ENCODE peak calls at places on chromosomes 5 and 9, in eight cellular contexts. X, V, T, I, J, B, K and D are unnamed samples.

GRCh38 chr5:118007262-118007661 is 981.1 kb downstream of the DTWD2 start:
- DNase-seq in X (no peak), V (no peak), T (no peak), I (no peak), J (no peak), B (no peak), K (peak; percentile 4), D (no peak)

GRCh38 chr5:133387621-133388020 is 224.7 kb downstream of the FSTL4 start:
- DNase-seq in X (no peak), V (no peak), T (no peak), I (no peak), J (no peak), B (no peak), K (no peak), D (peak; percentile 40)

GRCh38 chr9:134324359-134325095 is 1.7 kb upstream of the RXRA start:
- DNase-seq in X (no peak), V (no peak), T (peak; percentile 38), I (no peak), J (no peak), B (no peak), K (peak; percentile 35), D (peak; percentile 72)

GRCh38 chr5:53915120-53915519 is 354.7 kb downstream of the NDUFS4 start:
- DNase-seq in X (no peak), V (no peak), T (no peak), I (no peak), J (no peak), B (no peak), K (no peak), D (no peak)

GRCh38 chr5:8568858-8569257 is 699.9 kb downstream of the MTRR start:
- DNase-seq in X (no peak), V (no peak), T (no peak), I (no peak), J (no peak), B (no peak), K (no peak), D (no peak)

GRCh38 chr5:73826761-73827450 is 200.9 kb downstream of the ARHGEF28 start:
- DNase-seq in X (peak; percentile 98), V (no peak), T (no peak), I (no peak), J (no peak), B (peak; percentile 83), K (peak; percentile 93), D (no peak)

GRCh38 chr9:93642961-93643360 is 66.6 kb downstream of the PHF2 start:
- DNase-seq in X (no peak), V (no peak), T (no peak), I (no peak), J (peak; percentile 23), B (no peak), K (peak; percentile 82), D (no peak)

GRCh38 chr5:6837095-6837494 is 123.9 kb downstream of the TENT4A start:
- DNase-seq in X (no peak), V (no peak), T (no peak), I (no peak), J (no peak), B (no peak), K (no peak), D (no peak)

GRCh38 chr9:106920701-106921283 is 57.8 kb downstream of the ZNF462 start:
- DNase-seq in X (peak; percentile 53), V (peak; percentile 12), T (peak; percentile 68), I (peak; percentile 57), J (peak; percentile 76), B (no peak), K (peak; percentile 21), D (no peak)

GRCh38 chr9:27572918-27573698 is at the start of gene C9orf72:
- DNase-seq in X (no peak), V (no peak), T (peak; percentile 74), I (peak; percentile 70), J (peak; percentile 92), B (peak; percentile 82), K (peak; percentile 31), D (peak; percentile 89)

GRCh38 chr5:111748304-111748763 is 8.7 kb downstream of the NREP start:
- DNase-seq in X (peak; percentile 91), V (peak; percentile 16), T (no peak), I (no peak), J (no peak), B (no peak), K (peak; percentile 91), D (no peak)

GRCh38 chr5:171270136-171270535 is 38.9 kb upstream of the TLX3 start:
- DNase-seq in X (no peak), V (no peak), T (no peak), I (no peak), J (no peak), B (no peak), K (peak; percentile 31), D (no peak)

GRCh38 chr9:121633144-121633714 is 18.2 kb upstream of the DAB2IP start:
- DNase-seq in X (no peak), V (no peak), T (peak; percentile 15), I (no peak), J (no peak), B (no peak), K (no peak), D (no peak)
- H3K4me1 ChIP-seq in X (peaks cover 18% of the 10 kb centered on the region), V (peaks cover 20% of the 10 kb centered on the region), T (peaks cover 51% of the 10 kb centered on the region), I (peaks cover 46% of the 10 kb centered on the region), J (no peaks in the 10 kb centered on the region), B (peaks cover 4% of the 10 kb centered on the region), K (peaks cover 8% of the 10 kb centered on the region), D (peaks cover 64% of the 10 kb centered on the region)

DNA sequence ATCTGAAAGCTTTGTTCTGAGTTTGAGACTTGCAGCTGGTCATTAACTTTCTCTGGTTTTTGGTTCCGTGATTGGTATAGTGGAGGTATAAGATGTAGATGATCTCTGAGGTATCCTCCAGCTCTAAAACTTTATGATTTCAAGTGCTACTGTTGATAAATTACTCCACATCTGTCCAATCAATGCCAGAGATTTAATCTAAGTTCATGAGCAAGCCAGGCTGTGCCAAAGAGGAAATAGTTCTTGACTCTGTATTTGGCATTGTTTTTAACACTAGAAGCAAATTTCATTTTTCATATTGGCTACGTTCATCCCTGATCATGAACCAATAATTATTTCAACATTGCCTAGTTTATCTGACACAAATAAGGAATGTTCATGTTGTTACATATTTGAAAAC is 28.5 kb upstream of the CHD1 start:
- DNase-seq in X (no peak), V (no peak), T (no peak), I (no peak), J (no peak), B (no peak), K (no peak), D (no peak)
- H3K27ac ChIP-seq in X (no peak overlapping the region), V (no peak overlapping the region), T (no peak overlapping the region), I (no peak overlapping the region), J (no peak overlapping the region), B (no peak overlapping the region), K (no peak overlapping the region), D (no peak overlapping the region)

GRCh38 chr9:73615557-73615956 is 463.9 kb downstream of the ANXA1 start:
- DNase-seq in X (no peak), V (no peak), T (no peak), I (no peak), J (no peak), B (no peak), K (no peak), D (no peak)
- H3K4me3 ChIP-seq in X (no peak overlapping the region), V (no peak overlapping the region), T (no peak overlapping the region), I (no peak overlapping the region), J (no peak overlapping the region), B (no peak overlapping the region), K (no peak overlapping the region), D (no peak overlapping the region)

GRCh38 chr9:105331160-105331559 is 86.7 kb downstream of the SLC44A1 start:
- DNase-seq in X (no peak), V (no peak), T (no peak), I (no peak), J (no peak), B (no peak), K (no peak), D (no peak)

GRCh38 chr9:105333076-105333475 is 88.6 kb downstream of the SLC44A1 start:
- DNase-seq in X (no peak), V (no peak), T (no peak), I (no peak), J (no peak), B (no peak), K (peak; percentile 56), D (no peak)

GRCh38 chr9:105333811-105334210 is 89.4 kb downstream of the SLC44A1 start:
- DNase-seq in X (no peak), V (no peak), T (no peak), I (no peak), J (no peak), B (no peak), K (no peak), D (no peak)

GRCh38 chr9:105331755-105332154 is 87.3 kb downstream of the SLC44A1 start:
- DNase-seq in X (no peak), V (no peak), T (no peak), I (no peak), J (no peak), B (no peak), K (no peak), D (no peak)

GRCh38 chr9:105332471-105332870 is 88.0 kb downstream of the SLC44A1 start:
- DNase-seq in X (peak; percentile 11), V (no peak), T (no peak), I (no peak), J (no peak), B (no peak), K (peak; percentile 44), D (no peak)
- H3K4me1 ChIP-seq in X (no peaks in the 10 kb centered on the region), V (peaks cover 3% of the 10 kb centered on the region), T (peaks cover 7% of the 10 kb centered on the region), I (peaks cover 8% of the 10 kb centered on the region), J (no peaks in the 10 kb centered on the region), B (no peaks in the 10 kb centered on the region), K (no peaks in the 10 kb centered on the region), D (no peaks in the 10 kb centered on the region)

DNA sequence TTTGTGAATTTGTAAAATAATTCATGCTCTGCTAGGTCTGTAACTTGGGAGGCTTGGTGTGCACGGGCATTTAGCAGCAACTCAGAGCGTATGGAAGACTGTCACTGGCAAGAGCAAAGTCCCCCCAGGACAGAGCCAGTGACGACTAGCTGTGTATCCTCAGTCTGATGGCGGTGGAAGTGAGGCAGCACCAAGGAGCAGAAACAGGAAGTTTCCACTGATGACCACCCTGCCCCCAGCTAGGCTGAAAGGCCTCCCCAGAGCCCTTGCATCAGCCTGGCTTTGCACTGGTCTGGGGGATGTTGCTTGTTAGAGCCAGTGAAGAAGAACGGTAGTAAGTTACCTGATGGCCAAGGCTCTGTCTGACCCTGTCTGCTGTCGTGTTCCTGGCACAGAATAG is 66.8 kb upstream of the ABL1 start:
- DNase-seq in X (no peak), V (no peak), T (peak; percentile 42), I (no peak), J (peak; percentile 71), B (no peak), K (peak; percentile 49), D (no peak)
- H3K27ac ChIP-seq in X (no peak overlapping the region), V (no peak overlapping the region), T (no peak overlapping the region), I (no peak overlapping the region), J (peak overlapping the region; percentile 54), B (no peak overlapping the region), K (peak overlapping the region; percentile 57), D (no peak overlapping the region)